ENCODE peak calls at places on chromosomes 12 and 14, in eight cellular contexts. V is T47D; F is head of caudate nucleus; L is CD4-positive, alpha-beta memory T cell; A is HCEC 1CT; S is dermis blood vessel endothelial cell; I is anterior cingulate cortex; Q is Caco-2. W is an unnamed sample.

GRCh38 chr12:15852383-15852782 is 29.8 kb upstream of the STRAP start:
- DNase-seq in L (no peak), S (no peak), F (no peak), V (no peak), Q (no peak), I (no peak), A (peak), W (peak)

GRCh38 chr14:101601603-101602465 is 40.5 kb downstream of the DIO3 start:
- DNase-seq in V (no peak), S (no peak), Q (no peak), F (no peak), I (no peak), L (no peak), A (no peak), W (no peak)

GRCh38 chr12:34033628-34034296 is 11.5 kb downstream of the ALG10 start:
- DNase-seq in F (no peak), S (peak), Q (no peak), L (peak), I (no peak), A (peak), V (peak), W (no peak)

GRCh38 chr14:69772082-69773017 is 5.4 kb downstream of the SRSF5 start:
- DNase-seq in Q (no peak), F (no peak), V (peak), L (no peak), I (no peak), S (no peak), A (no peak), W (no peak)

GRCh38 chr12:130356222-130356621 is 18.5 kb downstream of the PIWIL1 start:
- DNase-seq in A (no peak), S (no peak), F (no peak), L (no peak), Q (no peak), V (no peak), I (no peak), W (no peak)

GRCh38 chr14:106802413-106803364 is 1276.3 kb downstream of the TMEM121 start:
- DNase-seq in A (no peak), V (peak), I (no peak), S (no peak), Q (peak), F (no peak), L (no peak), W (no peak)

GRCh38 chr14:23182372-23183014 is 967 bp downstream of the SLC7A8 start:
- DNase-seq in F (peak), S (no peak), Q (peak), V (peak), L (peak), A (no peak), I (peak), W (peak)

GRCh38 chr14:104820669-104821228 is 19.8 kb downstream of the ZBTB42 start:
- DNase-seq in Q (no peak), L (no peak), I (peak), V (peak), A (peak), F (peak), S (peak), W (no peak)

GRCh38 chr12:52585951-52586350 is 12.3 kb upstream of the KRT74 start:
- DNase-seq in Q (peak), F (no peak), A (no peak), I (no peak), V (no peak), S (no peak), L (peak), W (no peak)

GRCh38 chr12:112347521-112347920 is 34.7 kb downstream of the HECTD4 start:
- DNase-seq in A (peak), V (no peak), L (no peak), Q (no peak), S (no peak), F (no peak), I (no peak), W (no peak)

GRCh38 chr14:28143340-28143739 is 623.2 kb upstream of the FOXG1 start:
- DNase-seq in Q (no peak), S (no peak), L (no peak), V (no peak), I (no peak), A (no peak), F (no peak), W (no peak)

GRCh38 chr14:75182820-75183219 is 6.4 kb upstream of the TMED10 start:
- DNase-seq in I (no peak), Q (peak), S (no peak), V (no peak), L (no peak), F (no peak), A (peak), W (peak)

GRCh38 chr12:121801601-121802484 is 2.0 kb upstream of the SETD1B start:
- DNase-seq in L (peak), S (peak), F (no peak), I (no peak), Q (no peak), V (no peak), A (peak), W (no peak)

GRCh38 chr12:89019439-89020120 is 332.7 kb downstream of the DUSP6 start:
- DNase-seq in S (peak), A (peak), L (peak), V (peak), Q (peak), F (peak), I (peak), W (peak)

GRCh38 chr12:13630354-13630753 is 351.0 kb downstream of the GRIN2B start:
- DNase-seq in I (no peak), A (no peak), L (no peak), Q (no peak), S (no peak), F (no peak), V (no peak), W (no peak)

GRCh38 chr12:9760699-9761406 is at the start of gene CD69:
- DNase-seq in I (no peak), L (peak), V (peak), A (no peak), Q (no peak), F (no peak), S (peak), W (no peak)

GRCh38 chr14:64464695-64465094 is 604 bp upstream of the AKAP5 start:
- DNase-seq in I (no peak), V (no peak), Q (peak), F (peak), A (no peak), S (no peak), L (no peak), W (no peak)

GRCh38 chr12:1932264-1932777 is 13.9 kb upstream of the CACNA2D4 start:
- DNase-seq in L (no peak), Q (no peak), A (no peak), S (no peak), V (peak), I (peak), F (peak), W (no peak)

GRCh38 chr12:93167841-93168492 is 209.8 kb upstream of the NUDT4 start:
- DNase-seq in Q (no peak), L (no peak), A (peak), I (peak), S (peak), V (peak), F (no peak), W (no peak)

GRCh38 chr12:21169878-21170472 is 39.0 kb downstream of the SLCO1B1 start:
- DNase-seq in I (no peak), Q (peak), F (peak), V (peak), S (peak), A (peak), L (peak), W (peak)

GRCh38 chr12:2586159-2587035 is 208.4 kb upstream of the FKBP4 start:
- DNase-seq in Q (no peak), V (no peak), F (no peak), I (no peak), L (no peak), S (no peak), A (no peak), W (no peak)

GRCh38 chr14:34981743-34982420 is 910 bp upstream of the SRP54 start:
- DNase-seq in V (no peak), Q (no peak), S (peak), F (no peak), I (no peak), A (no peak), L (no peak), W (peak)

GRCh38 chr12:109452489-109452888 is 24.6 kb downstream of the KCTD10 start:
- DNase-seq in Q (no peak), L (no peak), A (no peak), F (no peak), I (no peak), S (no peak), V (no peak), W (no peak)

W was measured in PC-9.